ENCODE peak calls at places on chromosomes 2 and 18, in six cellular contexts. One of them, this sample, is unnamed.

GRCh38 chr2:212777020-212777491 is 238.5 kb upstream of the ERBB4 start:
- DNase-seq in stomach: no peak
- DNase-seq in posterior vena cava: no peak
- DNase-seq in AG04450: no peak
- DNase-seq in activated CD8-positive, alpha-beta memory T cell treated with anti-CD3 and anti-CD28 coated beads, Interleukin-2, amount 50 U/mL, for 4 hours: no peak
- DNase-seq in RWPE1: peak
- DNase-seq in this sample: peak

GRCh38 chr2:39008663-39009062 is 112.2 kb downstream of the SOS1 start:
- DNase-seq in activated CD8-positive, alpha-beta memory T cell treated with anti-CD3 and anti-CD28 coated beads, Interleukin-2, amount 50 U/mL, for 4 hours: no peak
- DNase-seq in RWPE1: no peak
- DNase-seq in AG04450: no peak
- DNase-seq in stomach: no peak
- DNase-seq in posterior vena cava: no peak
- DNase-seq in this sample: no peak

GRCh38 chr2:37472959-37473358 is 128.5 kb downstream of the QPCT start:
- DNase-seq in AG04450: no peak
- DNase-seq in activated CD8-positive, alpha-beta memory T cell treated with anti-CD3 and anti-CD28 coated beads, Interleukin-2, amount 50 U/mL, for 4 hours: no peak
- DNase-seq in posterior vena cava: no peak
- DNase-seq in RWPE1: peak
- DNase-seq in stomach: no peak
- DNase-seq in this sample: no peak

GRCh38 chr2:172997031-172997430 is 78.6 kb upstream of the MAP3K20 start:
- DNase-seq in RWPE1: no peak
- DNase-seq in AG04450: no peak
- DNase-seq in activated CD8-positive, alpha-beta memory T cell treated with anti-CD3 and anti-CD28 coated beads, Interleukin-2, amount 50 U/mL, for 4 hours: no peak
- DNase-seq in stomach: no peak
- DNase-seq in posterior vena cava: no peak
- DNase-seq in this sample: peak

GRCh38 chr2:200469708-200470600 is 39.9 kb downstream of the KCTD18 start:
- DNase-seq in AG04450: no peak
- DNase-seq in RWPE1: no peak
- DNase-seq in posterior vena cava: no peak
- DNase-seq in activated CD8-positive, alpha-beta memory T cell treated with anti-CD3 and anti-CD28 coated beads, Interleukin-2, amount 50 U/mL, for 4 hours: no peak
- DNase-seq in stomach: no peak
- DNase-seq in this sample: peak

GRCh38 chr2:11777066-11777782 is 30.8 kb downstream of the LPIN1 start:
- DNase-seq in posterior vena cava: peak
- DNase-seq in stomach: no peak
- DNase-seq in activated CD8-positive, alpha-beta memory T cell treated with anti-CD3 and anti-CD28 coated beads, Interleukin-2, amount 50 U/mL, for 4 hours: no peak
- DNase-seq in RWPE1: no peak
- DNase-seq in AG04450: no peak
- DNase-seq in this sample: no peak

GRCh38 chr18:60064271-60064670 is 164.5 kb downstream of the PMAIP1 start:
- DNase-seq in posterior vena cava: no peak
- DNase-seq in stomach: no peak
- DNase-seq in AG04450: no peak
- DNase-seq in activated CD8-positive, alpha-beta memory T cell treated with anti-CD3 and anti-CD28 coated beads, Interleukin-2, amount 50 U/mL, for 4 hours: no peak
- DNase-seq in RWPE1: peak
- DNase-seq in this sample: no peak

GRCh38 chr18:76592981-76593381 is 97.9 kb upstream of the ZNF516 start:
- DNase-seq in stomach: no peak
- DNase-seq in RWPE1: no peak
- DNase-seq in AG04450: no peak
- DNase-seq in activated CD8-positive, alpha-beta memory T cell treated with anti-CD3 and anti-CD28 coated beads, Interleukin-2, amount 50 U/mL, for 4 hours: no peak
- DNase-seq in posterior vena cava: no peak
- DNase-seq in this sample: no peak